ENCODE peak calls at places on chromosomes 7 and 10, in six cellular contexts. W, H, P, Y, J and S are unnamed samples.

GRCh38 chr7:30412810-30413504 is 65.6 kb downstream of the NOD1 start:
- DNase-seq in W (peak; percentile 90), H (peak; percentile 47), P (peak; percentile 50), Y (peak; percentile 16), J (peak; percentile 52), S (no peak)

GRCh38 chr7:152162287-152162686 is 136.8 kb downstream of the GALNT11 start:
- DNase-seq in W (no peak), H (no peak), P (no peak), Y (no peak), J (no peak), S (no peak)

GRCh38 chr10:10794056-10794455 is 223.6 kb upstream of the CELF2 start:
- DNase-seq in W (no peak), H (no peak), P (no peak), Y (no peak), J (no peak), S (no peak)

GRCh38 chr10:23095966-23096813 is 811 bp downstream of the MSRB2 start:
- DNase-seq in W (peak; percentile 59), H (peak; percentile 57), P (peak; percentile 26), Y (no peak), J (no peak), S (peak; percentile 35)

GRCh38 chr10:86506499-86506898 is 15.1 kb downstream of the WAPL start:
- DNase-seq in W (no peak), H (peak; percentile 74), P (no peak), Y (no peak), J (no peak), S (no peak)

GRCh38 chr7:43650457-43651052 is 67.6 kb downstream of the STK17A start:
- DNase-seq in W (peak; percentile 80), H (peak; percentile 55), P (no peak), Y (no peak), J (no peak), S (no peak)

GRCh38 chr7:27149817-27150567 is 2.4 kb downstream of the HOXA3 start:
- DNase-seq in W (no peak), H (peak; percentile 24), P (no peak), Y (no peak), J (no peak), S (no peak)

GRCh38 chr10:77905086-77905735 is 21.3 kb downstream of the DLG5 start:
- DNase-seq in W (no peak), H (no peak), P (no peak), Y (no peak), J (no peak), S (no peak)

GRCh38 chr10:123669901-123670300 is 3.7 kb downstream of the GPR26 start:
- DNase-seq in W (no peak), H (no peak), P (no peak), Y (no peak), J (no peak), S (no peak)

GRCh38 chr10:88032566-88032965 is 169.1 kb downstream of the PTEN start:
- DNase-seq in W (no peak), H (no peak), P (no peak), Y (no peak), J (no peak), S (no peak)

GRCh38 chr7:75740846-75741497 is 2.2 kb upstream of the HIP1 start:
- DNase-seq in W (no peak), H (peak; percentile 84), P (no peak), Y (peak; percentile 80), J (no peak), S (peak; percentile 44)

GRCh38 chr7:1000594-1000935 is 17.6 kb downstream of the CYP2W1 start:
- DNase-seq in W (no peak), H (no peak), P (no peak), Y (no peak), J (no peak), S (no peak)

GRCh38 chr7:6643915-6644625 is 7.0 kb downstream of the ZNF316 start:
- DNase-seq in W (no peak), H (no peak), P (no peak), Y (no peak), J (no peak), S (no peak)

GRCh38 chr7:151235091-151235787 is 3.0 kb downstream of the CHPF2 start:
- DNase-seq in W (no peak), H (no peak), P (no peak), Y (no peak), J (no peak), S (no peak)

GRCh38 chr7:92695308-92696261 is 105.4 kb upstream of the FAM133B start:
- DNase-seq in W (peak; percentile 69), H (no peak), P (peak; percentile 73), Y (no peak), J (peak; percentile 47), S (peak; percentile 44)

GRCh38 chr10:74436523-74437170 is 285.6 kb downstream of the ADK start:
- DNase-seq in W (no peak), H (no peak), P (no peak), Y (no peak), J (no peak), S (no peak)

GRCh38 chr10:25175527-25176420 is 973 bp downstream of the GPR158 start:
- DNase-seq in W (no peak), H (no peak), P (peak; percentile 15), Y (no peak), J (no peak), S (no peak)

GRCh38 chr7:37448057-37448636 is 517 bp downstream of the ELMO1 start:
- DNase-seq in W (no peak), H (no peak), P (no peak), Y (no peak), J (no peak), S (no peak)

GRCh38 chr7:35826751-35827150 is 25.9 kb downstream of the SEPTIN7 start:
- DNase-seq in W (no peak), H (no peak), P (no peak), Y (no peak), J (no peak), S (no peak)

GRCh38 chr7:88377421-88377820 is 70.7 kb upstream of the STEAP4 start:
- DNase-seq in W (no peak), H (no peak), P (no peak), Y (no peak), J (no peak), S (no peak)

GRCh38 chr7:98788921-98789320 is 80.9 kb downstream of the TMEM130 start:
- DNase-seq in W (no peak), H (no peak), P (no peak), Y (no peak), J (no peak), S (peak; percentile 31)

GRCh38 chr7:96685755-96686154 is 23.9 kb downstream of the SEM1 start:
- DNase-seq in W (no peak), H (no peak), P (no peak), Y (no peak), J (no peak), S (no peak)

GRCh38 chr10:125766511-125766910 is 9.1 kb downstream of the MMP21 start:
- DNase-seq in W (no peak), H (no peak), P (no peak), Y (no peak), J (no peak), S (no peak)

GRCh38 chr10:113158183-113158582 is 208.1 kb downstream of the TCF7L2 start:
- DNase-seq in W (no peak), H (no peak), P (no peak), Y (no peak), J (no peak), S (no peak)

GRCh38 chr10:32961892-32962369 is 3.9 kb upstream of the ITGB1 start:
- DNase-seq in W (peak; percentile 97), H (peak; percentile 58), P (no peak), Y (no peak), J (no peak), S (no peak)

GRCh38 chr7:15977663-15978062 is 291.2 kb upstream of the MEOX2 start:
- DNase-seq in W (peak; percentile 40), H (no peak), P (no peak), Y (no peak), J (no peak), S (no peak)

GRCh38 chr7:27302590-27302989 is 60.0 kb downstream of the EVX1 start:
- DNase-seq in W (no peak), H (no peak), P (no peak), Y (no peak), J (no peak), S (no peak)

DNA sequence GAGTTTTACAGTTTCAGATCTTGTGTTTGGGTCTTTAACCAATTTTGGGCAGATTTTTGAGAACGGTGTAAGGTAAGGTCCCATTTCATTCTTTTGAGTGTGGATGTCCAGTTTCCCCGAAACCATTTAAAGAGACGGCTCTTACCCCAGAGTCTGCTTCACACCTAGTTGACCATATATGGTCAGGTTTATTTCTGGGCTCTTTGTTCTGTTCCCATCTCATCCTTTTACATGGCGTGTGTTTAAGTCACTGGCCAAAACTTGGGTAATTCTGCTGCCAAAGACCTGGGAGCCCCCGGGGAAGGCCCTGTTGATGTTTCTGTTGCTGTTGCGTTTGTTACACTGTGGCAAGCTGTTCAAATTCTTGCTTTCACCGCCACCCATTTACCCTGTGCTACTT is 120.1 kb downstream of the PTPRN2 start:
- DNase-seq in W (no peak), H (no peak), P (no peak), Y (no peak), J (no peak), S (no peak)
- H3K9me3 ChIP-seq in W (no peaks in the 10 kb centered on the region), H (no peaks in the 10 kb centered on the region), P (no peaks in the 10 kb centered on the region), Y (no peaks in the 10 kb centered on the region), J (no peaks in the 10 kb centered on the region), S (no peaks in the 10 kb centered on the region)

DNA sequence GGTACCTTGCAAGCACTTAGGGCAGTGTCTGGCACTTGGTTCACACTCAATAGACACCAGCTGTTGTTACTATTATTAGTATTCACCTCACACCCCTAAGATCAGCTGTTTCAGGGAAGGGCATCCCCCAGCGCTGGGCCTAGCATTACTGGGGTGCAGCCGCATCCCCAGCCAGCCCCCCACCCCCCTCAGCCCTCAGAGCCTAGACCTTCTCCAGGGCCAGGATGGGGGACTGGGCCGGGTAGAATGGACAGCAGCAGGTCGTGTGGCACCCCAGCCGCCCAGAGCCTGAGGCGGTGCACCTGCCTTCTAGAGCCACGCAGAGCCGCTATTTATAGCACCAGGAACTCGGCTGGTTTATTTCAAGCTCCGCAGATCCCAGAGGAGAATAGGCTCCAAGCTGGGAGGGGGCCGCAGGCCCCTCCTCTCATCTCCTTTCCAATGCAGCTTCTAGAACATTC is 60.5 kb downstream of the GTF2IRD1 start:
- DNase-seq in W (no peak), H (no peak), P (no peak), Y (no peak), J (no peak), S (no peak)
- TF ChIP-seq CTCF in W (no peak), H (no peak), P (no peak), Y (no peak), J (no peak), S (no peak)

GRCh38 chr7:158188676-158189075 is 398.9 kb downstream of the PTPRN2 start:
- DNase-seq in W (no peak), H (no peak), P (no peak), Y (no peak), J (no peak), S (no peak)
- H3K9me3 ChIP-seq in W (peaks cover 10% of the 10 kb centered on the region), H (no peaks in the 10 kb centered on the region), P (no peaks in the 10 kb centered on the region), Y (no peaks in the 10 kb centered on the region), J (no peaks in the 10 kb centered on the region), S (peaks cover 16% of the 10 kb centered on the region)

DNA sequence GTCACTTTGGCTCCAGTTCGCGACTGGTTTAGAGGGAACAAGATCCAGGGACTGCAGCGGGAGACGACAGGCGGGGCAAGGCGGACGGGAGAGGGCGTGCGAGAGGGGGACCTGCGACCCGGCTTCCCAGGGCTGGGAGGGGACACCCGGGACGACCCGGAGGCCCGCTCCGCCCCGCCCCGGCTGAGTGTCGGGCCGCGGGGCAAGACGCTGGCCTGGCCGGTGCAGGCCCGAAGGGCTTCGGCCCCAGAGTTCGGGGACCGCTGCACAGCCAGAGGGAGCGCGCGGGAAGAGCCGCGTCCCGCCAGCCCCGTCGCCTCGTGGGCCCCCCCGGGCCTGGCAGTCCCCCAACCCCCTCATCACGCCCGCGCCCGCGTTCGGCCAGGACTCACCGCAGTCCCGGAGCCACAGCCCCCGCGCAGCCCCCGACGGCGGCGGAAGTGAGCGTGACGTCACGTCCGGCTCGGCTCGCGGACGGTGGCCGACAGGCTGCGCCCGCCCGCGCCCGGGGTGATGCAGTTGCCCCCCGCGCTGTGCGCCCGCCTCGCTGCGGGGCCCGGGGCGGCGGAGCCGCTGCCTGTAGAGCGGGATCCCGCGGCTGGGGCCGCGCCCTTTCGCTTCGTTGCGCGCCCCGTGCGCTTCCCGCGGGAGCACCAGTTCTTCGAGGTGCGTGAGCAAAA is at the start of the genes TUBGCP2 and ZNF511:
- DNase-seq in W (peak; percentile 86), H (peak; percentile 91), P (peak; percentile 83), Y (no peak), J (no peak), S (peak; percentile 89)
- TF ChIP-seq CTCF in W (no peak), H (no peak), P (no peak), Y (peak; percentile 20), J (no peak), S (no peak)